ENCODE peak calls at places on chromosome 9, in six cellular contexts. N, H, D, O, R and T are unnamed samples.

GRCh38 chr9:84303061-84303460 is 37.5 kb downstream of the SLC28A3 start:
- DNase-seq in N (no peak), H (no peak), D (no peak), O (no peak), R (no peak), T (no peak)

GRCh38 chr9:928363-929042 is 48.0 kb upstream of the DMRT3 start:
- DNase-seq in N (peak; percentile 47), H (no peak), D (peak; percentile 67), O (peak; percentile 53), R (no peak), T (no peak)

GRCh38 chr9:35481347-35481975 is 8.4 kb upstream of the RUSC2 start:
- DNase-seq in N (peak; percentile 74), H (no peak), D (peak; percentile 35), O (peak; percentile 52), R (peak; percentile 75), T (no peak)

GRCh38 chr9:93127395-93127911 is 6.6 kb downstream of the NINJ1 start:
- DNase-seq in N (no peak), H (no peak), D (peak; percentile 62), O (no peak), R (no peak), T (peak; percentile 84)

GRCh38 chr9:20111173-20111843 is 322.5 kb upstream of the SLC24A2 start:
- DNase-seq in N (no peak), H (no peak), D (peak; percentile 16), O (no peak), R (no peak), T (no peak)

GRCh38 chr9:81108391-81108790 is 581.0 kb downstream of the TLE1 start:
- DNase-seq in N (peak; percentile 83), H (no peak), D (no peak), O (no peak), R (peak; percentile 46), T (no peak)

GRCh38 chr9:14278291-14278721 is 35.6 kb downstream of the NFIB start:
- DNase-seq in N (peak; percentile 34), H (no peak), D (no peak), O (no peak), R (peak; percentile 82), T (no peak)

GRCh38 chr9:69809304-69809863 is 11.2 kb upstream of the CFAP95 start:
- DNase-seq in N (peak; percentile 37), H (no peak), D (peak; percentile 65), O (no peak), R (peak; percentile 21), T (no peak)

DNA sequence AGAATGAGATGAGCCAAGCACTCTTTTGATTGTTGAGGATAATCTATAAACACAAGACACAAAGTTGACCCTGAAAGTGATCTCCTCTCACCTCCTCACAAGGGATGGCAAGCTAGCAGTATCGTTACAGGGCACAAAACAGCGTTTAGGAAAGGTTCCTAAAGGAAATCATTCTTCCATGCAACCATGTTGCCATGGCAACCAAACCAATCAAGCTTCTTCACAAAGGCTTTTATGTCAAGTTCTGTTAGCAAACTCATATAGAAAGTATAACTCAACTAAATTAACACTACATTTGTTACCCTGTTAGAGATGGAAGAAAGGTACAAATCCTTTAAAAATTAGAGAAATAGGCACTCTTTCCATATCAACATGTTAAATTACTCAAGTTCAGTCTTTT is 1016.8 kb upstream of the DMAC1 start:
- DNase-seq in N (no peak), H (no peak), D (peak; percentile 1), O (peak; percentile 31), R (no peak), T (no peak)
- H3K4me3 ChIP-seq in N (no peak overlapping the region), H (no peak overlapping the region), D (no peak overlapping the region), O (no peak overlapping the region), R (no peak overlapping the region), T (no peak overlapping the region)

GRCh38 chr9:13100914-13101572 is 178.4 kb downstream of the MPDZ start:
- DNase-seq in N (no peak), H (no peak), D (no peak), O (no peak), R (no peak), T (no peak)
- H3K27me3 ChIP-seq in N (no peaks in the 10 kb centered on the region), H (no peaks in the 10 kb centered on the region), D (no peaks in the 10 kb centered on the region), O (no peaks in the 10 kb centered on the region), R (no peaks in the 10 kb centered on the region), T (no peaks in the 10 kb centered on the region)

DNA sequence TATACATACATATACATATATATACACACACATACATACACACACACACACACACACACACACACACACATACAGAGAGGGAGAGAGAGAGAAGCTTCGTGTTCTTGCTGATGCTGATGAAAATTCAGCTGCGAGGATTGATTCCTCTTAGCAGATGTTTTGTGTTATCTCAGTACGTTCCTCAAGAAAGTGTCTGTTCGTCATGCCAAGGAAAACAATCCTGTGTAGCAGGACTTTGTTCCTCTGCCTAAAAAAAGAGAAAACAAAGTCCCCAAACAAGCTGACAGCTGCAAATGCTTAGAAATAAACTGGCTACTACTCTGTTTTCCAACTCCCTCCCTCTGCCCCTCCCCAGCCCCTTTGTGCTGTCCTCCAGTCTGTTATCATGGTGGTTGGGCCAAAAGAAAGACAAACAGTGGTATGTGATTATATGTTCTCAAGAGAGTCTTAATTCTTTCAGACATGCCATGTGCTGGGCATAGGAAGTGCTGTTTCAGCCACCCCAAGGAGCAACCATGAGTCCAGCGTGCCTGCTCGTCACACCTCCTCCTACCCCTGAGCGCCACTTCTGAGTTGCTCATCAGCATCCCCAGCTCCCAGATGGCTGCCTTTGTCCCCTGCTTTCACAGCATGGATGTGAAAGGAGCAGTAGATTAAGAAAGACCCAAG is 71.5 kb upstream of the EQTN start:
- DNase-seq in N (no peak), H (no peak), D (no peak), O (no peak), R (no peak), T (no peak)
- H3K4me3 ChIP-seq in N (no peak overlapping the region), H (no peak overlapping the region), D (no peak overlapping the region), O (no peak overlapping the region), R (no peak overlapping the region), T (no peak overlapping the region)

GRCh38 chr9:133609311-133610098 is at the start of gene FAM163B:
- DNase-seq in N (no peak), H (no peak), D (peak; percentile 98), O (peak; percentile 89), R (peak; percentile 22), T (no peak)
- H3K27me3 ChIP-seq in N (peaks cover 76% of the 10 kb centered on the region), H (peaks cover 6% of the 10 kb centered on the region), D (peaks cover 9% of the 10 kb centered on the region), O (peaks cover 54% of the 10 kb centered on the region), R (peaks cover 66% of the 10 kb centered on the region), T (peaks cover 21% of the 10 kb centered on the region)

GRCh38 chr9:133149130-133150015 is 14.3 kb downstream of the GBGT1 start:
- DNase-seq in N (peak; percentile 90), H (no peak), D (peak; percentile 100), O (peak; percentile 92), R (peak; percentile 88), T (peak; percentile 92)

GRCh38 chr9:133148351-133149129 is 15.2 kb downstream of the GBGT1 start:
- DNase-seq in N (no peak), H (no peak), D (peak; percentile 76), O (peak; percentile 22), R (peak; percentile 38), T (no peak)

GRCh38 chr9:133144887-133145466 is 18.7 kb downstream of the GBGT1 start:
- DNase-seq in N (no peak), H (no peak), D (peak; percentile 52), O (no peak), R (peak; percentile 12), T (no peak)

GRCh38 chr9:133147412-133148271 is 16.1 kb downstream of the GBGT1 start:
- DNase-seq in N (peak; percentile 74), H (no peak), D (peak; percentile 95), O (peak; percentile 72), R (peak; percentile 32), T (peak; percentile 94)

DNA sequence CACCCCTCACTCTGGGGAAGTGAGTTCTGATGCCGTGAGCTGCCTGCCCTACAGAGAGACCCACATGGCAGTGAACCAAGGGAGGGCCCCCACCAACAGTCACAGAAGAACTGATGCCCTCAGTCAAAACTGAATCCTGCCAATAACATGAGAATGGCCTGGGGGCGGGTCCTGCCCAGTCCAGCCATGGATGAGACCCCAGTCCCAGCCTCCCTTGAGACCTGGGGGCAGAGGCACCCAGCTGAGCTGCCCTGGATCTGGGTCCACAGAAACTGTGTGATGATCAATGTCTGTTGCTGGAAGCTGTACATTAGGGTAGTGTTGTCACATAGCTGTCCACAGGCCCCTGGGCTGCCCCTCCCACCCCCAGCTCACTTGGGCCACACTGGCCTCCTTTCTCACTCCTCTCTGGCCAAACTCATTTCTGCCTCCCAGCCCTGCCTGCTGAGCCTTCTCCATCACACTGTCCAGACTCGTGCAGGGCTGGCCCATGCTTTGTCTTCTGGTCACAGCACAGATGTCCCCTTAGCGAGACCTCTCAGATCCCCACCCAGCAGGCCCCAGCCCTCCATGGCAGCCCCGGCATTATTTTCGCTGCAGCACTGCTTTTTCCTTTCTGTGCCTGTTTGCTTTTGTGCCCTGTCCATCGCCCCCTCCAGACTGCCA is 16.8 kb downstream of the GBGT1 start:
- DNase-seq in N (no peak), H (no peak), D (no peak), O (no peak), R (no peak), T (no peak)
- H3K4me3 ChIP-seq in N (peak overlapping the region; percentile 91), H (no peak overlapping the region), D (no peak overlapping the region), O (no peak overlapping the region), R (no peak overlapping the region), T (no peak overlapping the region)

GRCh38 chr9:36888551-36888950 is 145.5 kb downstream of the PAX5 start:
- DNase-seq in N (no peak), H (no peak), D (no peak), O (no peak), R (no peak), T (no peak)
- H3K27me3 ChIP-seq in N (peaks cover 12% of the 10 kb centered on the region), H (no peaks in the 10 kb centered on the region), D (no peaks in the 10 kb centered on the region), O (peaks cover 93% of the 10 kb centered on the region), R (peaks cover 30% of the 10 kb centered on the region), T (no peaks in the 10 kb centered on the region)

GRCh38 chr9:131266301-131267229 is 9.7 kb downstream of the FAM78A start:
- DNase-seq in N (peak; percentile 3), H (no peak), D (peak; percentile 37), O (no peak), R (no peak), T (no peak)
- H3K4me3 ChIP-seq in N (no peak overlapping the region), H (no peak overlapping the region), D (no peak overlapping the region), O (no peak overlapping the region), R (no peak overlapping the region), T (no peak overlapping the region)

GRCh38 chr9:121649476-121650219 is 1.8 kb upstream of the DAB2IP start:
- DNase-seq in N (peak; percentile 12), H (no peak), D (no peak), O (peak; percentile 34), R (no peak), T (no peak)
- H3K27me3 ChIP-seq in N (no peaks in the 10 kb centered on the region), H (no peaks in the 10 kb centered on the region), D (peaks cover 2% of the 10 kb centered on the region), O (no peaks in the 10 kb centered on the region), R (peaks cover 13% of the 10 kb centered on the region), T (peaks cover 7% of the 10 kb centered on the region)